ENCODE peak calls at places on chromosome 10, in five cellular contexts. X, W, Z, U and D are unnamed samples.

GRCh38 chr10:18505719-18506118 is 145.7 kb downstream of the NSUN6 start:
- DNase-seq in X (no peak), W (no peak), Z (no peak), U (peak; percentile 55), D (no peak)

GRCh38 chr10:118768041-118768933 is 13.5 kb upstream of the CACUL1 start:
- DNase-seq in X (no peak), W (no peak), Z (no peak), U (no peak), D (no peak)

GRCh38 chr10:93554760-93555432 is 11.6 kb upstream of the FFAR4 start:
- DNase-seq in X (peak; percentile 81), W (peak; percentile 35), Z (peak; percentile 85), U (peak; percentile 81), D (no peak)

GRCh38 chr10:124686707-124687376 is 57.3 kb downstream of the FAM53B start:
- DNase-seq in X (no peak), W (no peak), Z (peak; percentile 75), U (no peak), D (no peak)

GRCh38 chr10:17109475-17110207 is 20.0 kb downstream of the CUBN start:
- DNase-seq in X (no peak), W (no peak), Z (peak; percentile 33), U (peak; percentile 71), D (no peak)

GRCh38 chr10:127125331-127125730 is 71.1 kb downstream of the INSYN2A start:
- DNase-seq in X (no peak), W (no peak), Z (no peak), U (no peak), D (no peak)

GRCh38 chr10:75788394-75789205 is 357.2 kb downstream of the LRMDA start:
- DNase-seq in X (no peak), W (no peak), Z (peak; percentile 60), U (peak; percentile 36), D (no peak)

GRCh38 chr10:124574456-124575070 is 112.9 kb downstream of the LHPP start:
- DNase-seq in X (no peak), W (no peak), Z (no peak), U (no peak), D (no peak)

GRCh38 chr10:121823993-121824463 is 103.8 kb downstream of the ATE1 start:
- DNase-seq in X (peak; percentile 4), W (no peak), Z (peak; percentile 15), U (peak; percentile 81), D (no peak)

DNA sequence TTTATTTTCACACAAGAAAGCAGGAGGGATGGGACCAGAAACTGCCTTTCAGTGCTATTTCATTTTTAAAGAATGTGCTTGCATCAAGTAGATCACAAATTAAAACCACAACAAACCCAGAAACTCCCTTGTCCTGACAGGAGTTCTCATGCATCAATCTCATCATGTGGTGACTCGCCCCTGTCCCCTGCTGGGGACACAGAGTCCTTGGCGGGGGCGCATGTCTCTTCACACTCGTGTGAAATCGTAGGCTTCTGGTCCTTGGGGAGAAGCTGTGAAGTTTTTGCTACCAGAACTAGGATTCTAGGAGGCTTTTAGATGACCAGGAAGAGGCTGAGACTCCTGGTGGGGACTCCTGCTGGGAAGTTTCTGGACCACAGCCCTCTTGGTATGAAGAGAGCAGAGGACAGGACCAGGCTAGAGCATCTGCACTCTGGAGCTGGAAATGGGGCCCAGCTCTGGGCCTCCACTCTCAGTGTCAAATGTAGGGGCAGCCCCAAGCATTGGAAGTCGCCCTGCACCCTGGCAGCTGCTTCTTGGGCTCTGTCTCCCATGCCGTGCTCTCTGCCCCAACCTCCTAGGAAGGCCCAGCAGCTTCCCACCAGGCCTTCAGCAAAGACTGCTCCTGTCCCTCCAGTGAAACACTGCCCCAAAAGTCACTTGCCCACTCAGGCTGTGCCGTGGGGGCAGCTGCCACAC is 9.8 kb upstream of the OPN4 start:
- DNase-seq in X (no peak), W (peak; percentile 17), Z (no peak), U (peak; percentile 49), D (no peak)
- TF ChIP-seq CTCF in X (no peak), W (no peak), Z (no peak), U (peak; percentile 35), D (peak; percentile 45)

DNA sequence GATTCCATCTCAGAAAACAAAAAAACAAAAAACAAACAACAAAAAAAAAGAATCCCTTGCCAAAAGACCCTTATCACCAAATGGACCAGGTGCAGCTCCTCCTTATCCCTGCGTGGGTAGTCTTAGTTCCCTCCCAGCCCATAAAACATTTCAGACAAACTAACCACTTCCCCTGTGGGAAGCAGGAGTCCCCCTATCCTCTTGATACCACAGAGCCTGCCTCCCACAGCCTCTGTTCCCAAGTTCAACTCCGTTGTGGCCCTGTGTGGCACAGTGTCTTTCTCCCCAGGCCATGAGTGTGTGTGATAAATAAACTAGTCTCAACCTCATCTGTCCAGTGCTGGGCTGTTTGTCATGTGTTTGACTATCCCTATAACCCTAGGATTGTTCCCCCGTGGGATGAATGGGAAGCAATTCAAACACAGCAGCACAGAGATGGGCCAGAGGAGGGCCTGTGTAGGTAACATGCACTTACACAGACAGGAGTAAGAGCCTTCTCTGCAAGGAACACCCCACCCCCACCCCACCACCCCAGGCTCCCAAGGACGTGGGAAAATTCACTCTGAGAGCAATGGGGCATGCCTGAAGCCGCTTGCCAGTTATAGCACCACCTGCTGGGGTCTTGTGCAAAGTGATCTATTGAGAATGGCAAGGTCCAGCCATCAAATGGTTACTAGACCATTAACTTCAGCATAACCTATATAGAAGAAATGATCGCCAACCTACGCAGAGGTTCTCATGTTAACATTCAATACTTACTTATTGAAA is 147.1 kb upstream of the GHITM start:
- DNase-seq in X (peak; percentile 2), W (no peak), Z (peak; percentile 25), U (peak; percentile 9), D (no peak)
- TF ChIP-seq CTCF in X (no peak), W (no peak), Z (no peak), U (peak; percentile 21), D (peak; percentile 71)

GRCh38 chr10:132322621-132323048 is 9.4 kb upstream of the LRRC27 start:
- DNase-seq in X (no peak), W (no peak), Z (peak; percentile 45), U (peak; percentile 75), D (no peak)
- TF ChIP-seq CTCF in X (no peak), W (no peak), Z (no peak), U (peak; percentile 66), D (no peak)

GRCh38 chr10:73509695-73510094 is 13.9 kb upstream of the PPP3CB start:
- DNase-seq in X (no peak), W (no peak), Z (no peak), U (no peak), D (no peak)

GRCh38 chr10:73503037-73503436 is 7.2 kb upstream of the PPP3CB start:
- DNase-seq in X (no peak), W (no peak), Z (no peak), U (no peak), D (no peak)

GRCh38 chr10:73501651-73502050 is 5.8 kb upstream of the PPP3CB start:
- DNase-seq in X (no peak), W (no peak), Z (no peak), U (no peak), D (no peak)

GRCh38 chr10:73506491-73506890 is 10.7 kb upstream of the PPP3CB start:
- DNase-seq in X (no peak), W (no peak), Z (no peak), U (no peak), D (no peak)

GRCh38 chr10:73506074-73506473 is 10.2 kb upstream of the PPP3CB start:
- DNase-seq in X (no peak), W (no peak), Z (no peak), U (no peak), D (no peak)
- TF ChIP-seq CTCF in X (no peak), W (no peak), Z (no peak), U (no peak), D (no peak)

GRCh38 chr10:102619281-102619981 is 24.8 kb upstream of the TRIM8 start:
- DNase-seq in X (no peak), W (no peak), Z (no peak), U (no peak), D (no peak)
- TF ChIP-seq CTCF in X (no peak), W (no peak), Z (no peak), U (no peak), D (no peak)

GRCh38 chr10:80458263-80458625 is 4.1 kb downstream of the TSPAN14 start:
- DNase-seq in X (no peak), W (no peak), Z (no peak), U (no peak), D (no peak)

GRCh38 chr10:80457554-80458262 is 3.6 kb downstream of the TSPAN14 start:
- DNase-seq in X (peak; percentile 48), W (no peak), Z (no peak), U (no peak), D (no peak)

GRCh38 chr10:80458638-80459037 is 4.5 kb downstream of the TSPAN14 start:
- DNase-seq in X (no peak), W (no peak), Z (no peak), U (no peak), D (no peak)

GRCh38 chr10:80460399-80461207 is 6.5 kb downstream of the TSPAN14 start:
- DNase-seq in X (peak; percentile 95), W (peak; percentile 96), Z (peak; percentile 54), U (peak; percentile 48), D (no peak)

DNA sequence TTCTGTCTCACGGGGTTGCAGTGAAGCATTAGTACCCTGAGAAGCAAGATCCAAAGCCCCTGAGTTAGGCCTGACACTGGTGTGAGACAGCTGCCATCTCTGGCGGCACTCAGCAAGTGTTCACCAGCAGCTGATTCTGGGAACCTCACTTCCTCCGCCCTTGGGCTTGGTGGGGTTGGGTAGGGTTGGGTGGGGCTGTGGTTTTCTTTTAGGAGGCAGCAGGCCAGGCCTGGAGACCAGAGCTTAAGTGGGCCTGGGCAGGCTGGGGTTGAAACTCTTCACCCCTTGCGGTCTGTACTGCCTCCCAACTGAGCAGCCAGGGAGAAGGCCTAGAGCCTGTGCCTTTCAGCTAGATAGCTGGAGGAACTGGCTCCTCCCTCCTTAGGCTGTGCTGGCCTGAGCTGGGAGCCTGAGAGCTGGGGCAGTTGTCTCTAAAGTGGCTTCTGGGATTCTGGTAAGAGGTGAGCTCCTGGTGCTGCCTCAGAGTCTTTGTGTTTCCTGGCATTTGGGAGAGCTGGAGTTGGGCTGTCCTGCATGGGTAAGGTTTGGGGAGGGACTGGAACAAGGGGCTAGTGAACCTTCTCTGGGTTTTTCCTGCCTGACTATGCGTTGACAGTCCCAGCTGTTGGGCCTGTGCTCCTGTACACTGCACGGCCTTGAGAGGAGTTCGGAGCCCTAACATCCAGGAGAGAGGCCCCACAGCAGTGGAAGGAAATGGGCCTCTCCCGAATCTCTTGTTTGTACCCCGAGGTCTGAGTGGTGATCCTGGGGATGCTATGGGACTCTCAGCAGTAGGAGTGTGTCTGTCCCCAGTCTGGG is 5.1 kb downstream of the TSPAN14 start:
- DNase-seq in X (peak; percentile 72), W (peak; percentile 63), Z (peak; percentile 42), U (peak; percentile 67), D (no peak)
- TF ChIP-seq CTCF in X (no peak), W (no peak), Z (no peak), U (no peak), D (no peak)

DNA sequence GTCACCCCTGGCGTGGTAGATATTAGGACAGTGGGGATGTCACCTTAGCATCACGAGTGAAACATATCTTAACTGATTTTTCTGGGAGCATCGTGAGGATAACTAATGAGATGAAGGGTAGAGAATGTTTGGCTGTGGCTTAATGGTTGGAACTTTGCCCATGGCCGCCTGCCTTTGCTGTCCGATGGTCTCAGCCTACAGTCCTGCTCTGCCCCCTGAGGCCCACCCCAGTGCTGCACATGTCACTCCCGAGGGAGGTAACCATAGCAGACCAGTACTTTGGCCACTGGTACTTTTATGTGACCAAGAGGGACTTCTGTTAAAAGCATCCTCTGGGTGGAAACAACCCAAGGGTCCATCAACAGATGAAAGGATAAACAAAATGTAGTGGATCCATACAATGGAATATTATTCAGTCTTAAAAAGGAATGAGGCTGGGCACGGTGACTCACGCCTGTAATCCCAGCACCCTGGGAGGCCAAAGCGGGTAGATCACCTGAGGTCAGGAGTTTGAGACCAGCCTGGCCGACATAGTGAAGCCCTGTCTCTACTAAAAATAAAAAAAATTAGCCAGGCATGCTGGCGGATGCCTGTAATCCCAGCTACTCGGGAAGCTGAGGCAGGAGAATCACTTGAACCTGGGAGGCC is 58.4 kb downstream of the TACR2 start:
- DNase-seq in X (no peak), W (no peak), Z (no peak), U (no peak), D (no peak)
- TF ChIP-seq CTCF in X (no peak), W (no peak), Z (no peak), U (no peak), D (no peak)